ENCODE peak calls at places on chromosomes 11 and 22, in nine cellular contexts. N is stomach, U is Peyer's patch, P is testis, I is heart left ventricle, T is body of pancreas, K is thoracic aorta, C is A673, H is cardiac muscle cell. V is an unnamed sample. For H3K4me1, the result is how much of the 10 kb centered on the place peaks cover.

GRCh38 chr11:115774756-115775155 is 270.5 kb upstream of the CADM1 start:
- DNase-seq in U (no peak), T (no peak), P (no peak), I (no peak), C (no peak), N (no peak), H (no peak), K (no peak), V (no peak)

GRCh38 chr11:46686886-46687810 is 13.3 kb downstream of the ARHGAP1 start:
- DNase-seq in I (no peak), K (no peak), P (no peak), C (no peak), T (no peak), H (no peak), N (no peak), U (peak), V (no peak)

GRCh38 chr22:44526431-44527115 is 28.5 kb upstream of the RTL6 start:
- DNase-seq in U (no peak), C (no peak), T (no peak), K (no peak), N (no peak), I (no peak), P (peak), H (no peak), V (no peak)

GRCh38 chr11:83815736-83816135 is 529.6 kb upstream of the CCDC90B start:
- DNase-seq in N (no peak), P (no peak), T (no peak), I (no peak), C (peak), H (no peak), K (no peak), U (no peak), V (no peak)

GRCh38 chr11:15006139-15006759 is 34.1 kb upstream of the CALCA start:
- DNase-seq in T (no peak), I (no peak), H (peak), N (no peak), K (no peak), C (peak), U (no peak), P (no peak), V (peak)

GRCh38 chr11:15569626-15570025 is 454.9 kb downstream of the INSC start:
- DNase-seq in N (no peak), P (no peak), I (peak), C (peak), T (no peak), K (no peak), H (no peak), U (no peak), V (peak)

GRCh38 chr11:26331911-26332571 is at the start of gene ANO3:
- DNase-seq in C (peak), U (peak), K (no peak), T (peak), H (peak), I (peak), N (peak), P (peak), V (peak)

GRCh38 chr11:6319879-6320410 is 356 bp downstream of the CAVIN3 start:
- DNase-seq in K (peak), H (peak), N (peak), U (peak), T (peak), P (peak), C (no peak), I (peak), V (peak)

GRCh38 chr11:22634897-22635629 is 9.4 kb upstream of the FANCF start:
- DNase-seq in N (no peak), U (peak), C (peak), K (no peak), P (no peak), H (no peak), I (no peak), T (no peak), V (no peak)

GRCh38 chr11:71201231-71201630 is 51.1 kb downstream of the SHANK2 start:
- DNase-seq in C (no peak), T (no peak), I (no peak), P (no peak), U (peak), H (no peak), N (no peak), K (no peak), V (no peak)

GRCh38 chr22:46105494-46106278 is 44.6 kb upstream of the PPARA start:
- DNase-seq in T (peak), P (no peak), H (no peak), K (no peak), I (peak), U (peak), N (peak), C (no peak), V (peak)

GRCh38 chr22:50221410-50222300 is 20.8 kb downstream of the SELENOO start:
- DNase-seq in I (no peak), T (no peak), P (no peak), C (no peak), H (no peak), K (no peak), N (no peak), U (no peak), V (no peak)

GRCh38 chr11:69634590-69634989 is 6.4 kb upstream of the CCND1 start:
- DNase-seq in U (no peak), C (no peak), N (no peak), K (no peak), P (no peak), H (no peak), T (peak), I (peak), V (no peak)

GRCh38 chr11:30917859-30918478 is 331.8 kb upstream of the MPPED2 start:
- DNase-seq in U (no peak), I (no peak), K (no peak), H (peak), N (no peak), P (peak), C (peak), T (peak), V (peak)

GRCh38 chr11:61728066-61728939 is 24.1 kb upstream of the MYRF start:
- DNase-seq in U (no peak), C (no peak), P (no peak), H (no peak), K (no peak), N (no peak), I (no peak), T (no peak), V (no peak)

GRCh38 chr11:9862981-9863380 is 199.1 kb downstream of the SWAP70 start:
- DNase-seq in I (no peak), T (no peak), U (no peak), K (no peak), C (peak), P (no peak), H (no peak), N (no peak), V (no peak)

GRCh38 chr11:76524461-76524860 is 79.6 kb downstream of the EMSY start:
- DNase-seq in I (no peak), T (no peak), H (no peak), U (no peak), N (no peak), K (no peak), P (no peak), C (no peak), V (no peak)

GRCh38 chr11:19703211-19703610 is 9.4 kb upstream of the NAV2 start:
- DNase-seq in K (no peak), P (no peak), C (no peak), U (no peak), N (no peak), I (peak), T (no peak), H (no peak), V (no peak)

GRCh38 chr11:125578783-125579182 is 9.5 kb downstream of the EI24 start:
- DNase-seq in P (no peak), I (no peak), H (no peak), T (no peak), U (no peak), N (no peak), K (no peak), C (no peak), V (no peak)

GRCh38 chr22:44663256-44663999 is 38.6 kb upstream of the PRR5 start:
- DNase-seq in N (no peak), U (no peak), T (no peak), I (peak), H (no peak), P (no peak), C (no peak), K (no peak), V (no peak)

GRCh38 chr11:59678118-59678812 is 9.4 kb upstream of the PATL1 start:
- DNase-seq in T (no peak), C (peak), I (no peak), H (no peak), U (no peak), P (no peak), K (no peak), N (no peak), V (peak)

GRCh38 chr22:28171135-28171534 is 252.1 kb upstream of the PITPNB start:
- DNase-seq in H (no peak), I (no peak), C (peak), P (no peak), T (no peak), U (no peak), N (no peak), K (no peak), V (no peak)

GRCh38 chr22:20244744-20245576 is 23.2 kb downstream of the RTN4R start:
- DNase-seq in H (no peak), C (peak), K (no peak), U (no peak), T (no peak), N (no peak), I (no peak), P (no peak), V (no peak)

GRCh38 chr11:104432526-104432925 is 268.6 kb upstream of the PDGFD start:
- DNase-seq in C (no peak), K (no peak), N (no peak), T (no peak), U (no peak), P (no peak), I (no peak), H (no peak), V (no peak)

GRCh38 chr22:48520888-48521600 is 1306.6 kb downstream of the BRD1 start:
- DNase-seq in I (no peak), T (no peak), C (peak), H (no peak), U (no peak), K (no peak), P (no peak), N (no peak), V (no peak)

GRCh38 chr11:134632347-134633119 is 220.5 kb upstream of the B3GAT1 start:
- DNase-seq in P (no peak), N (no peak), I (no peak), K (no peak), T (no peak), H (no peak), U (peak), C (no peak), V (no peak)

GRCh38 chr11:112273066-112273465 is 12.4 kb upstream of the PLET1 start:
- DNase-seq in H (no peak), T (no peak), C (peak), P (no peak), N (no peak), K (no peak), U (no peak), I (no peak), V (no peak)

GRCh38 chr11:76692956-76693355 is 22.4 kb upstream of the LRRC32 start:
- DNase-seq in H (no peak), I (no peak), T (no peak), K (no peak), U (no peak), P (no peak), C (no peak), N (no peak), V (no peak)

GRCh38 chr11:61406067-61406466 is 13.7 kb downstream of the TMEM216 start:
- DNase-seq in U (no peak), H (no peak), P (no peak), C (no peak), I (no peak), T (no peak), K (no peak), N (no peak), V (no peak)

GRCh38 chr11:75949023-75949672 is 134.1 kb downstream of the UVRAG start:
- DNase-seq in U (no peak), C (no peak), P (no peak), N (no peak), K (no peak), T (no peak), I (no peak), H (no peak), V (peak)

GRCh38 chr22:19105867-19106802 is 16.1 kb downstream of the DGCR2 start:
- DNase-seq in N (no peak), K (no peak), U (no peak), T (peak), I (no peak), H (no peak), C (no peak), P (no peak), V (no peak)

GRCh38 chr11:44286268-44286880 is 23.6 kb downstream of the ALX4 start:
- DNase-seq in I (peak), P (peak), C (peak), T (peak), U (peak), K (no peak), H (peak), N (peak), V (peak)

GRCh38 chr11:47631473-47631872 is 10.9 kb downstream of the MTCH2 start:
- DNase-seq in I (no peak), T (no peak), C (no peak), P (no peak), N (no peak), K (no peak), H (peak), U (no peak), V (no peak)

GRCh38 chr11:77191429-77191822 is 63.4 kb downstream of the MYO7A start:
- DNase-seq in T (no peak), N (no peak), I (no peak), K (no peak), U (no peak), C (no peak), H (no peak), P (no peak), V (no peak)

GRCh38 chr11:28887681-28888080 is 779.5 kb downstream of the METTL15 start:
- DNase-seq in K (no peak), P (no peak), U (no peak), H (no peak), I (no peak), N (no peak), C (no peak), T (no peak), V (no peak)

GRCh38 chr11:95487391-95487790 is 256.4 kb upstream of the SESN3 start:
- DNase-seq in K (no peak), U (no peak), T (no peak), P (no peak), C (no peak), I (no peak), N (no peak), H (no peak), V (no peak)
- H3K4me1 ChIP-seq in K (under half), U (under half), T (under half), P (under half), C (under half), I (under half), N (under half), H (under half), V (under half)

GRCh38 chr11:102448869-102449224 is 3.7 kb downstream of the TMEM123 start:
- DNase-seq in K (no peak), P (no peak), U (no peak), N (no peak), H (no peak), T (no peak), C (no peak), I (no peak), V (no peak)
- H3K4me3 ChIP-seq in K (no peak), P (no peak), U (no peak), N (no peak), H (no peak), T (no peak), C (no peak), I (no peak), V (no peak)

GRCh38 chr22:42719656-42720262 is 911 bp downstream of the A4GALT start:
- DNase-seq in U (no peak), K (no peak), T (no peak), H (no peak), N (no peak), C (no peak), P (no peak), I (no peak), V (no peak)
- H3K4me1 ChIP-seq in U (under half), K (under half), T (under half), H (under half), N (half or more), C (under half), P (under half), I (under half), V (under half)

GRCh38 chr11:36141161-36141560 is 148.1 kb downstream of the COMMD9 start:
- DNase-seq in H (no peak), K (no peak), T (no peak), C (no peak), I (no peak), P (no peak), N (no peak), U (no peak), V (no peak)
- H3K4me3 ChIP-seq in H (no peak), K (no peak), T (no peak), C (no peak), I (no peak), P (no peak), N (no peak), U (no peak), V (no peak)

GRCh38 chr11:2889399-2890273 is 4.1 kb upstream of the CDKN1C start:
- DNase-seq in I (no peak), K (no peak), N (no peak), U (no peak), T (peak), H (no peak), P (no peak), C (no peak), V (no peak)
- H3K4me1 ChIP-seq in I (under half), K (under half), N (half or more), U (under half), T (under half), H (under half), P (under half), C (under half), V (under half)

GRCh38 chr22:38270091-38270972 is 2.5 kb downstream of the TMEM184B start:
- DNase-seq in K (no peak), C (no peak), I (no peak), T (no peak), N (no peak), P (no peak), H (no peak), U (no peak), V (peak)
- H3K4me3 ChIP-seq in K (peak), C (no peak), I (peak), T (no peak), N (no peak), P (no peak), H (no peak), U (no peak), V (peak)

GRCh38 chr22:23065495-23066122 is 4.7 kb upstream of the GNAZ start:
- DNase-seq in I (no peak), P (peak), H (no peak), U (peak), N (peak), T (peak), K (no peak), C (no peak), V (no peak)
- H3K4me1 ChIP-seq in I (under half), P (under half), H (under half), U (under half), N (under half), T (under half), K (under half), C (under half), V (under half)

DNA sequence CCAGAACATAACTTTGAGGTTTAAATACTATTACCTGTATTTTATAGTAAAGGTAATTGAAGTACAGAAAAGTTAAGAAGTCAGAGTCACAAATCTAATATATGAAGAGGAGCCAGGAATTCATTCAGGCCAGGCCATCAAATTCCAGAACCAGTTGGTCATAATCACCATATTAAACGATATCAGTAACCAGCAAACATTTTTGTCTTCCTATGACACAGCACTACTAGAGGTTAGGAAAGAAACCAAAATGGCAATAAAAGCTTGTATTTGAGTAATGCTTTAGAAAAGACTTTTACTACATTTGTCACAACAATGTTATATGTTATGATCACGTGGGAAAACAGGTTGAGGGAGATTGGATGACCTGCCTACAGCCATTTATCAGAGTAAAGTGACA is 62.2 kb downstream of the DKK3 start:
- DNase-seq in T (no peak), C (no peak), U (no peak), I (no peak), P (no peak), K (no peak), H (no peak), N (no peak), V (peak)
- H3K4me3 ChIP-seq in T (no peak), C (no peak), U (no peak), I (no peak), P (no peak), K (no peak), H (no peak), N (no peak), V (no peak)

DNA sequence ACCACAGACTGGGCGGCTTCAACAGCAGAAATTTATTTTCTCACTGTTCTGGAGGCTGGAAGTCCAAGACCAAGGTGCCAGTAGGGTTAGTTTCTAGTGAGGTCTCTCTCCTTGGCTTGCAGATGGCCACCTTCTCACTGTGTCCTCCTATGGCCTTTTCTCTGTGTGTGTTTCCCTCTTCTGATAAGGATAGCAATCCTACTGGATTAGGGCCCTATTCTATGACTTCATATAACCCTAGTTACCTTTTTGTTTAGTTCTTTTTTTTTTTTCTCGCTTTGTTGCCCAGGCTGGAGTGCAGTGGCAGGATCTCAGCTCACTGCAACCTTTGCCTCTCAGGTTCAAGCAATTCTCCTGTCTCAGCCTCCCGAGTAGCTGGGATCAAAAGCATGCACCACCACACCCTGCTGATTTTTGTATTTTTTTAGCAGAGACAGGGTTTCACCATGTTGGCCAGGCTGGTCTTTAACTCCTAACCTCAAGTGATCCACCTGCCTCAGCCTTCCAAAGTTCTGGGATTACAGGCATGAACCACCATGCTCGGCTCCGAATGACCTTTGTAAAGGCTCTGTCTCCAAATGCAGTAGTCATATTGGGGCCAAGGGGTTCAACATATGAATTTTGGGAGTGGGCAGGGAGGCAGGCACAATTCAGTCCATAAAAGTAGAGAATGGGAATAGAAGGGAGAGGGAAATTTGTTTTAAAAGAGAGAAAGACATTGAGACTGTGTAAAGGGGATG is 25.5 kb upstream of the NNMT start:
- DNase-seq in P (no peak), C (no peak), I (no peak), N (no peak), K (no peak), U (no peak), H (no peak), T (no peak), V (no peak)
- H3K4me1 ChIP-seq in P (under half), C (under half), I (under half), N (under half), K (under half), U (under half), H (under half), T (under half), V (under half)

V was measured in adipocyte.